ENCODE peak calls at places on chromosome 1, in eight cellular contexts. C is right lobe of liver; V is bronchial epithelial cell; L is AG20443; X is choroid plexus epithelial cell; H is ovary; R is effector memory CD8-positive, alpha-beta T cell; U is immature natural killer cell. W is an unnamed sample.

GRCh38 chr1:157201767-157202166 is 63.6 kb upstream of the ETV3 start:
- DNase-seq in V (no peak), L (no peak), C (no peak), U (no peak), R (no peak), X (no peak), H (no peak), W (no peak)

GRCh38 chr1:36159614-36160387 is 3.8 kb downstream of the MAP7D1 start:
- DNase-seq in C (no peak), H (no peak), V (no peak), X (no peak), L (no peak), U (no peak), R (no peak), W (no peak)

GRCh38 chr1:199113265-199113869 is 474.5 kb downstream of the PTPRC start:
- DNase-seq in U (peak), X (peak), C (peak), V (peak), H (no peak), L (peak), R (peak), W (peak)

GRCh38 chr1:205580140-205580922 is 51.5 kb downstream of the ELK4 start:
- DNase-seq in L (no peak), U (no peak), X (no peak), R (no peak), H (no peak), V (no peak), C (peak), W (no peak)

GRCh38 chr1:7329868-7330615 is 441.1 kb upstream of the VAMP3 start:
- DNase-seq in V (no peak), H (no peak), X (no peak), C (no peak), L (no peak), R (no peak), U (no peak), W (no peak)

GRCh38 chr1:184114818-184115398 is 63.4 kb downstream of the TSEN15 start:
- DNase-seq in V (no peak), X (no peak), R (no peak), L (no peak), U (no peak), H (no peak), C (no peak), W (no peak)

GRCh38 chr1:225597926-225598575 is 54.9 kb downstream of the ENAH start:
- DNase-seq in U (no peak), R (no peak), L (peak), C (no peak), X (peak), H (no peak), V (peak), W (no peak)

GRCh38 chr1:19365711-19366110 is 53.6 kb downstream of the SLC66A1 start:
- DNase-seq in L (peak), H (peak), C (no peak), V (peak), R (no peak), X (peak), U (no peak), W (no peak)

GRCh38 chr1:174262747-174263241 is 103.5 kb downstream of the RABGAP1L start:
- DNase-seq in C (no peak), R (no peak), X (peak), V (peak), L (peak), U (peak), H (no peak), W (no peak)

GRCh38 chr1:90402893-90403849 is 313.9 kb downstream of the BARHL2 start:
- DNase-seq in H (no peak), U (no peak), L (peak), V (peak), C (no peak), R (no peak), X (peak), W (no peak)

GRCh38 chr1:20399606-20400180 is 86.3 kb downstream of the CAMK2N1 start:
- DNase-seq in H (no peak), C (no peak), U (no peak), V (no peak), L (no peak), R (no peak), X (no peak), W (no peak)

GRCh38 chr1:5108740-5109139 is 454.3 kb downstream of the AJAP1 start:
- DNase-seq in V (no peak), L (no peak), R (no peak), X (no peak), C (no peak), U (no peak), H (no peak), W (no peak)

GRCh38 chr1:113734357-113735055 is 24.8 kb downstream of the PHTF1 start:
- DNase-seq in C (no peak), L (no peak), V (no peak), R (no peak), X (peak), H (no peak), U (no peak), W (no peak)

GRCh38 chr1:64192290-64192689 is 11.1 kb upstream of the UBE2U start:
- DNase-seq in H (no peak), U (no peak), R (no peak), C (no peak), V (no peak), L (no peak), X (no peak), W (no peak)